ENCODE peak calls at places on chromosome 4, in four cellular contexts. Y, S, E and U are unnamed samples.

GRCh38 chr4:69060651-69061308 is 35.5 kb upstream of the UGT2B7 start:
- DNase-seq in Y (no peak), S (no peak), E (no peak), U (no peak)

GRCh38 chr4:15963568-15963967 is 593 bp upstream of the FGFBP2 start:
- DNase-seq in Y (no peak), S (no peak), E (no peak), U (no peak)

GRCh38 chr4:15691346-15692140 is 9.9 kb downstream of the FAM200B start:
- DNase-seq in Y (peak; percentile 14), S (no peak), E (no peak), U (no peak)

GRCh38 chr4:169335331-169335730 is 64.6 kb upstream of the SH3RF1 start:
- DNase-seq in Y (no peak), S (no peak), E (no peak), U (no peak)

GRCh38 chr4:23235613-23236390 is 543.1 kb downstream of the GBA3 start:
- DNase-seq in Y (no peak), S (no peak), E (no peak), U (no peak)

GRCh38 chr4:153927546-153927945 is 138.7 kb upstream of the SFRP2 start:
- DNase-seq in Y (no peak), S (no peak), E (no peak), U (no peak)

GRCh38 chr4:16597829-16598228 is 300.6 kb downstream of the LDB2 start:
- DNase-seq in Y (peak; percentile 4), S (no peak), E (no peak), U (no peak)

GRCh38 chr4:2322801-2323200 is 60.9 kb upstream of the MXD4 start:
- DNase-seq in Y (no peak), S (no peak), E (no peak), U (no peak)

GRCh38 chr4:90234916-90235547 is 107.8 kb downstream of the CCSER1 start:
- DNase-seq in Y (no peak), S (no peak), E (no peak), U (no peak)

GRCh38 chr4:80243274-80244018 is 23.0 kb upstream of the FGF5 start:
- DNase-seq in Y (no peak), S (no peak), E (no peak), U (no peak)

GRCh38 chr4:95432466-95432865 is 116.3 kb downstream of the UNC5C start:
- DNase-seq in Y (no peak), S (no peak), E (no peak), U (no peak)

GRCh38 chr4:152032722-152033131 is 271.9 kb upstream of the GATB start:
- DNase-seq in Y (no peak), S (no peak), E (no peak), U (no peak)

GRCh38 chr4:29983890-29984289 is 736.3 kb upstream of the PCDH7 start:
- DNase-seq in Y (no peak), S (no peak), E (no peak), U (no peak)

GRCh38 chr4:21882050-21882839 is 66.3 kb downstream of the KCNIP4 start:
- DNase-seq in Y (no peak), S (no peak), E (no peak), U (no peak)

GRCh38 chr4:17098401-17098800 is 200.0 kb upstream of the LDB2 start:
- DNase-seq in Y (no peak), S (no peak), E (no peak), U (no peak)

GRCh38 chr4:59341506-59341905 is 1858.6 kb upstream of the ADGRL3 start:
- DNase-seq in Y (no peak), S (no peak), E (no peak), U (no peak)

GRCh38 chr4:23038626-23039245 is 346.0 kb downstream of the GBA3 start:
- DNase-seq in Y (no peak), S (no peak), E (no peak), U (no peak)

GRCh38 chr4:108270466-108271450 is 102.0 kb upstream of the LEF1 start:
- DNase-seq in Y (no peak), S (no peak), E (no peak), U (peak; percentile 26)

GRCh38 chr4:6342530-6343293 is 73.1 kb downstream of the WFS1 start:
- DNase-seq in Y (no peak), S (no peak), E (no peak), U (no peak)

GRCh38 chr4:54781771-54782170 is 124.0 kb downstream of the KIT start:
- DNase-seq in Y (no peak), S (no peak), E (no peak), U (no peak)

GRCh38 chr4:159487284-159487747 is 384.4 kb downstream of the RAPGEF2 start:
- DNase-seq in Y (peak; percentile 68), S (peak; percentile 21), E (peak; percentile 17), U (peak; percentile 69)

GRCh38 chr4:87114245-87115062 is 106.0 kb downstream of the KLHL8 start:
- DNase-seq in Y (no peak), S (no peak), E (no peak), U (no peak)

GRCh38 chr4:2831611-2832308 is 11.9 kb upstream of the ADD1 start:
- DNase-seq in Y (no peak), S (no peak), E (no peak), U (no peak)

GRCh38 chr4:24999392-25000104 is 31.2 kb downstream of the LGI2 start:
- DNase-seq in Y (no peak), S (no peak), E (no peak), U (no peak)

GRCh38 chr4:3308691-3309090 is 15.9 kb downstream of the RGS12 start:
- DNase-seq in Y (no peak), S (no peak), E (no peak), U (no peak)

GRCh38 chr4:144295286-144295995 is 154.9 kb upstream of the GYPA start:
- DNase-seq in Y (no peak), S (no peak), E (no peak), U (no peak)

GRCh38 chr4:186644737-186645261 is 78.9 kb downstream of the FAT1 start:
- DNase-seq in Y (peak; percentile 80), S (no peak), E (no peak), U (no peak)

GRCh38 chr4:108885211-108885610 is 122.4 kb upstream of the ETNPPL start:
- DNase-seq in Y (no peak), S (no peak), E (no peak), U (no peak)

GRCh38 chr4:110663738-110664444 is 41.0 kb upstream of the PITX2 start:
- DNase-seq in Y (no peak), S (no peak), E (no peak), U (no peak)

GRCh38 chr4:57490520-57490919 is 380.3 kb upstream of the IGFBP7 start:
- DNase-seq in Y (no peak), S (no peak), E (no peak), U (no peak)

GRCh38 chr4:8728536-8729407 is 136.2 kb downstream of the CPZ start:
- DNase-seq in Y (no peak), S (no peak), E (no peak), U (no peak)

GRCh38 chr4:156945532-156945931 is 26.1 kb downstream of the PDGFC start:
- DNase-seq in Y (no peak), S (no peak), E (no peak), U (no peak)

GRCh38 chr4:182447938-182448280 is 204.7 kb downstream of the TENM3 start:
- DNase-seq in Y (no peak), S (no peak), E (no peak), U (no peak)

GRCh38 chr4:88927420-88927819 is 129.6 kb downstream of the FAM13A start:
- DNase-seq in Y (no peak), S (no peak), E (no peak), U (no peak)

GRCh38 chr4:76235915-76236314 is 15.6 kb upstream of the FAM47E start:
- DNase-seq in Y (no peak), S (no peak), E (no peak), U (no peak)

GRCh38 chr4:53499791-53500190 is 91.5 kb downstream of the LNX1 start:
- DNase-seq in Y (no peak), S (no peak), E (no peak), U (no peak)
- H3K4me1 ChIP-seq in Y (peaks cover 9% of the 10 kb centered on the region), S (peaks cover 4% of the 10 kb centered on the region), E (no peaks in the 10 kb centered on the region), U (no peaks in the 10 kb centered on the region)

DNA sequence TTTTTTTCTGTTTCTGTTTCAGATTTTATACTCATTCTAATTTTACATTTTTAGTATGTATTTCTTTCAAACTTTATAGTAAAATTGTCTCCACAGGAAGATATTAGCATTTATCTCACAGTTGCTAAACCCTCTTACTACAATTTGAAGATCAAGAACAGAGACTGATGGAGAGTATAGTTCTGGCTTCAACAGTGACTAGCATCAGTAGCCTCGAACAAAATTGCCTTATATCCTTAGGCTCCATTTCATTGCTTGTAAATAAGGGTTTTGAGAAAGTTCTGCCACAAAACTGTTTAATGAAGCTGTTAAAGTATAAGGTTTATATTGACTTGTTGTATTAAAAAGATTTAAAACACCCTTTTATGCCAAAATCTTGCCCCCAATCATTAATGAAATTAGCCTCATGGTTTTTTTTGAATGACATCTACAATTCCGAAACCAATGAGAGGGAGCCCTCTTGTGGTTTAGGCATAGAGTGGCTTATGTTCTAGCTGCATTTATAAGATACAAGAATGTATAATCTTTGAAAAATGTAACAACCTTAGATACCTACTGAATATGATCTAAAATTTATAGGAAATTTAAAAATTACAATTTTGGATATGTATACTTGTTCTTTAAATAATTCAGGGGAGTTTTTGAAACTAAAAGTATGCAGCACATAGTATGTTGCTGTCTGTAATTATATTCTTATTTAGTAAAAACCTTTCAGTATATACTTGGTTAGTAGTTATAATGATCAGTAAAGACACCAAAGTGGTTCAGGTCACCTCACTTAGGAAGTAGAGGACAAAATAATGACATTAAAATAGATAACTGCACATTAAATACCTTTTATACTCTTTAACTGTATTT is 109.8 kb upstream of the HPGD start:
- DNase-seq in Y (peak; percentile 20), S (no peak), E (no peak), U (peak; percentile 39)
- TF ChIP-seq HDAC6 in Y (no peak), S (no peak), E (no peak), U (no peak)

GRCh38 chr4:107034982-107035710 is 967 bp downstream of the DKK2 start:
- DNase-seq in Y (no peak), S (no peak), E (no peak), U (no peak)
- TF ChIP-seq JUND in Y (no peak), S (no peak), E (no peak), U (no peak)

DNA sequence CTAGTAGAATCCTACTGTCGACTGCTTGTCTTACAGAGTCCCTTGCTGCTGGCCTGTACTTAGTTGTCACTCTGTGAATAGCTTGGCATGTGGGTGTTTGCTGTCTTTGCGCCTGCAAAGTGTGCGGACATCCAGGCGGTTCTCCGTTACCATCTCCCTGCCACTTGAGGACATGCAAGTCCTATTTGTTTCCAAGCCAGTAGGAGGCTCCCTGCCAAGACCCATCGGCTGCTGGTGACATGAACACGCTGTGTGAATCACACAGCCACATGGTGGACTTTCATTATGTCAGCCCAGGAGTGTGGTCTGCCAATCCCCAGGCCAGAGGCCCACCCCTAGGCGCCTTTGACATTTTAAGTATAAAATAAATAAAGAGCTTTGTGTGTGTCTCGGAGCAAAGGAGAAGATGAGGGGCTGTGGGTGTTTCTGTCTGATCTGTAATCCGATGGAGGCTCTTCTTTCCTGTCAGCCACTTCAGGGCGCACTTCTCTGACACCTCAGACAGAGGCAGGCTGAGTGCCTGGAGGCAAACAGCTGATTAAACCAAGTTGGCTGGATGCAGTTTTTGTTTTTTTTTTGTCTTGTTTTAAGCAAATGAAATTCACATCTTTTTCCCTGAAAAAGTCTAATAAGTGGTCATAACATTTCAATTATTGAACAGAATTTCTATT is 51.5 kb downstream of the ALPK1 start:
- DNase-seq in Y (peak; percentile 65), S (no peak), E (no peak), U (peak; percentile 57)
- H3K4me1 ChIP-seq in Y (no peaks in the 10 kb centered on the region), S (no peaks in the 10 kb centered on the region), E (no peaks in the 10 kb centered on the region), U (no peaks in the 10 kb centered on the region)